ENCODE peak calls at places on chromosome 12, in four cellular contexts. One of them, this sample, is unnamed.

GRCh38 chr12:129790930-129791329 is 112.9 kb downstream of the TMEM132D start:
- DNase-seq in ovary: no peak
- DNase-seq in ascending aorta: no peak
- DNase-seq in spleen: no peak
- DNase-seq in this sample: no peak

GRCh38 chr12:25493682-25494081 is 59.4 kb downstream of the LMNTD1 start:
- DNase-seq in spleen: no peak
- DNase-seq in ascending aorta: no peak
- DNase-seq in ovary: no peak
- DNase-seq in this sample: no peak

GRCh38 chr12:59999291-59999690 is 403.5 kb downstream of the SLC16A7 start:
- DNase-seq in ascending aorta: no peak
- DNase-seq in ovary: no peak
- DNase-seq in spleen: no peak
- DNase-seq in this sample: no peak

GRCh38 chr12:51240971-51241370 is 2.3 kb downstream of the DAZAP2 start:
- DNase-seq in ovary: no peak
- DNase-seq in spleen: no peak
- DNase-seq in ascending aorta: no peak
- DNase-seq in this sample: no peak

GRCh38 chr12:98595152-98595988 is 1.9 kb downstream of the SLC25A3 start:
- DNase-seq in ovary: no peak
- DNase-seq in ascending aorta: no peak
- DNase-seq in spleen: no peak
- DNase-seq in this sample: no peak

GRCh38 chr12:3964404-3964803 is 91.2 kb upstream of the PARP11 start:
- DNase-seq in ascending aorta: no peak
- DNase-seq in spleen: no peak
- DNase-seq in ovary: no peak
- DNase-seq in this sample: no peak

GRCh38 chr12:46915082-46915481 is 89.3 kb upstream of the SLC38A4 start:
- DNase-seq in ovary: no peak
- DNase-seq in ascending aorta: no peak
- DNase-seq in spleen: no peak
- DNase-seq in this sample: no peak

GRCh38 chr12:22656835-22657234 is 31.9 kb downstream of the ETNK1 start:
- DNase-seq in spleen: no peak
- DNase-seq in ovary: no peak
- DNase-seq in ascending aorta: no peak
- DNase-seq in this sample: no peak

GRCh38 chr12:25975179-25975578 is 16.7 kb downstream of the RASSF8 start:
- DNase-seq in ascending aorta: no peak
- DNase-seq in spleen: no peak
- DNase-seq in ovary: no peak
- DNase-seq in this sample: no peak

GRCh38 chr12:44875954-44876553 is at the start of gene NELL2:
- DNase-seq in ascending aorta: no peak
- DNase-seq in spleen: peak; percentile 75
- DNase-seq in ovary: peak; percentile 21
- DNase-seq in this sample: no peak

GRCh38 chr12:574475-575128 is 88.6 kb downstream of the NINJ2 start:
- DNase-seq in ovary: no peak
- DNase-seq in ascending aorta: no peak
- DNase-seq in spleen: no peak
- DNase-seq in this sample: peak; percentile 13

GRCh38 chr12:85587158-85587557 is 249.1 kb downstream of the RASSF9 start:
- DNase-seq in spleen: no peak
- DNase-seq in ascending aorta: no peak
- DNase-seq in ovary: no peak
- DNase-seq in this sample: no peak

GRCh38 chr12:66668311-66668710 is 10.6 kb downstream of the GRIP1 start:
- DNase-seq in ascending aorta: no peak
- DNase-seq in spleen: no peak
- DNase-seq in ovary: peak; percentile 23
- DNase-seq in this sample: no peak

GRCh38 chr12:132593938-132594358 is 16.4 kb downstream of the LRCOL1 start:
- DNase-seq in spleen: peak; percentile 88
- DNase-seq in ovary: peak; percentile 81
- DNase-seq in ascending aorta: peak; percentile 81
- DNase-seq in this sample: peak; percentile 90

GRCh38 chr12:15627995-15628945 is 160.9 kb downstream of the EPS8 start:
- DNase-seq in spleen: no peak
- DNase-seq in ascending aorta: no peak
- DNase-seq in ovary: no peak
- DNase-seq in this sample: no peak

GRCh38 chr12:81896771-81897170 is 137.6 kb upstream of the PPFIA2 start:
- DNase-seq in ascending aorta: no peak
- DNase-seq in ovary: no peak
- DNase-seq in spleen: no peak
- DNase-seq in this sample: no peak

GRCh38 chr12:122880155-122880605 is 15.7 kb downstream of the VPS37B start:
- DNase-seq in ascending aorta: peak; percentile 35
- DNase-seq in spleen: no peak
- DNase-seq in ovary: no peak
- DNase-seq in this sample: no peak

GRCh38 chr12:100267603-100268281 is 765 bp downstream of the SCYL2 start:
- DNase-seq in ovary: no peak
- DNase-seq in ascending aorta: no peak
- DNase-seq in spleen: no peak
- DNase-seq in this sample: peak; percentile 71
- H3K4me1 ChIP-seq in ovary: peaks cover 3% of the 10 kb centered on the region
- H3K4me1 ChIP-seq in ascending aorta: no peaks in the 10 kb centered on the region
- H3K4me1 ChIP-seq in spleen: peaks cover 48% of the 10 kb centered on the region
- H3K4me1 ChIP-seq in this sample: peaks cover 37% of the 10 kb centered on the region

DNA sequence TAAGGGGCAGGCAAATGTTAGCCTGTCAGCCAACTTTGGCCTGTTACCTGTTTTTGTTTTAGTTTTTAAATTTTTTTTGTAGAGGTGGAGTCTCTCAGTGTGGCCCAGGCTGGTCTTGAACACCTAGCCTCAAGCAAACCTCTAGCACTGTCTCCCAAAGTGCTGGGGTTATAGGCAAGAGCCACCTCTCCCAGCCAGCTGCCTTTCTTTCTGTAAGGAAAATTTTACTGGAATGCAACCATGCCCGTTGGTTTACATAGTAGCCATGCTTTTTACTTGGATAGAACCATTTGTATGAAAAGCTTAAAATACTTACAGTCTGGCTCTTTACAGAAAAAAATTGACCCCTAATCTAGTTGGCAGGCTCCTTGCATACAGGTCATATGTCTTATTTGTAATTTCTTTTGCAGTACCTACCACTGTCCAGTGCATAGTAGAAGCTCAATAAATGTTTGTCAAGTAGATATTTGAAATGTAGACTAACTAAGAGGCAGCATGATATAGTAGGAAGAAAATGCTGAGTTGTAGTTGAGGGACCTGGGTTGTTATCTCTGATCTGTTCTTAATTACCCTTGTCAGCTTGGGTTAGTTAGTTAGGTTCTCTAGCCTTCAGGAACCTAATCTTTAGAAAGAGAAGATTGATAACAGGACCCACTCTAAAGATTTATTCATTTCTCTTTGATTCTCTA is 4.7 kb downstream of the MDM2 start:
- DNase-seq in ascending aorta: no peak
- DNase-seq in spleen: no peak
- DNase-seq in ovary: no peak
- DNase-seq in this sample: no peak
- H3K4me1 ChIP-seq in ascending aorta: peaks cover 2% of the 10 kb centered on the region
- H3K4me1 ChIP-seq in spleen: peaks cover 74% of the 10 kb centered on the region
- H3K4me1 ChIP-seq in ovary: peaks cover 3% of the 10 kb centered on the region
- H3K4me1 ChIP-seq in this sample: peaks cover 36% of the 10 kb centered on the region

GRCh38 chr12:105223884-105224283 is 12.1 kb downstream of the APPL2 start:
- DNase-seq in spleen: no peak
- DNase-seq in ascending aorta: no peak
- DNase-seq in ovary: no peak
- DNase-seq in this sample: no peak

GRCh38 chr12:105224399-105224798 is 11.6 kb downstream of the APPL2 start:
- DNase-seq in ovary: no peak
- DNase-seq in ascending aorta: no peak
- DNase-seq in spleen: no peak
- DNase-seq in this sample: no peak

GRCh38 chr12:105222726-105223357 is 13.1 kb downstream of the APPL2 start:
- DNase-seq in ascending aorta: no peak
- DNase-seq in ovary: no peak
- DNase-seq in spleen: no peak
- DNase-seq in this sample: no peak

GRCh38 chr12:105222326-105222655 is 13.7 kb downstream of the APPL2 start:
- DNase-seq in ovary: no peak
- DNase-seq in spleen: no peak
- DNase-seq in ascending aorta: no peak
- DNase-seq in this sample: no peak

GRCh38 chr12:105223358-105223840 is 12.6 kb downstream of the APPL2 start:
- DNase-seq in spleen: no peak
- DNase-seq in ovary: no peak
- DNase-seq in ascending aorta: no peak
- DNase-seq in this sample: no peak
- H3K4me1 ChIP-seq in spleen: peaks cover 78% of the 10 kb centered on the region
- H3K4me1 ChIP-seq in ovary: peaks cover 10% of the 10 kb centered on the region
- H3K4me1 ChIP-seq in ascending aorta: peaks cover 4% of the 10 kb centered on the region
- H3K4me1 ChIP-seq in this sample: peaks cover 97% of the 10 kb centered on the region

DNA sequence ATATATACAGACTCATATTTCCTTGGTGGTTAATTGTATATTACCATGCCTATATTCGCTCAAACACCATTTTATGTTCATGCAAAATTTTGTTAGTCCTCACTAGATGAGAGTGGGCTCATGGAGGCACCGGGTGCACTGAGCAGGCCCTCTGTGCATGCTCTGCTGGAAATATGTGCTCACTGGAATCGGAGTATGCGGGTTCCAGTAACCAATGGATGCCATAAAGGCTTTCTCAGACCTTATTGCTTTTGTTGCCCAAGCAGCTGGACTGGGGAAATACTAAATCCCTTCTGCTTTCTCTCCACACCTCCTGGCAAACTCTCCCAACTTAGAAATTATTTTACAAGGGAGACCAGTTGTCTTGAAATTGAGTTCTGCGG is 7.7 kb upstream of the HOXC6 start:
- DNase-seq in ovary: no peak
- DNase-seq in spleen: no peak
- DNase-seq in ascending aorta: no peak
- DNase-seq in this sample: no peak
- H3K4me1 ChIP-seq in ovary: peaks cover 9% of the 10 kb centered on the region
- H3K4me1 ChIP-seq in spleen: peaks cover 38% of the 10 kb centered on the region
- H3K4me1 ChIP-seq in ascending aorta: no peaks in the 10 kb centered on the region
- H3K4me1 ChIP-seq in this sample: peaks cover 85% of the 10 kb centered on the region

This sample was measured in suprapubic skin.